ENCODE peak calls at places on chromosomes 1 and 21, in four cellular contexts. P is A549, U is IMR-90, T is H1. Z is an unnamed sample.

GRCh38 chr21:32494946-32495703 is 82.6 kb downstream of the EVA1C start:
- DNase-seq in P (no peak), U (peak; percentile 79), T (no peak), Z (no peak)

GRCh38 chr21:34336245-34336644 is 27.6 kb upstream of the KCNE2 start:
- DNase-seq in P (no peak), U (no peak), T (no peak), Z (no peak)

GRCh38 chr1:111422546-111423391 is 4.8 kb downstream of the OVGP1 start:
- DNase-seq in P (no peak), U (peak; percentile 11), T (no peak), Z (no peak)

GRCh38 chr21:35609263-35609662 is 451.1 kb downstream of the SETD4 start:
- DNase-seq in P (no peak), U (no peak), T (no peak), Z (no peak)

GRCh38 chr1:68484618-68485017 is 12.3 kb downstream of the DEPDC1 start:
- DNase-seq in P (no peak), U (no peak), T (no peak), Z (no peak)

GRCh38 chr1:239125027-239125426 is 261.3 kb upstream of the CHRM3 start:
- DNase-seq in P (no peak), U (no peak), T (peak; percentile 23), Z (no peak)

GRCh38 chr21:42638266-42638863 is 15.1 kb upstream of the PDE9A start:
- DNase-seq in P (no peak), U (no peak), T (no peak), Z (no peak)

GRCh38 chr1:9798236-9799130 is 25.3 kb downstream of the CLSTN1 start:
- DNase-seq in P (no peak), U (peak; percentile 18), T (no peak), Z (no peak)

GRCh38 chr1:184892116-184892515 is 82.2 kb downstream of the NIBAN1 start:
- DNase-seq in P (no peak), U (peak; percentile 27), T (no peak), Z (no peak)

GRCh38 chr21:37914211-37914900 is 1.9 kb downstream of the KCNJ6 start:
- DNase-seq in P (no peak), U (peak; percentile 22), T (no peak), Z (no peak)

GRCh38 chr1:117740461-117740860 is 134.6 kb downstream of the TENT5C start:
- DNase-seq in P (no peak), U (no peak), T (no peak), Z (no peak)

GRCh38 chr1:200362421-200362820 is 47.4 kb downstream of the ZNF281 start:
- DNase-seq in P (no peak), U (no peak), T (no peak), Z (no peak)

GRCh38 chr1:244112046-244112445 is 61.0 kb downstream of the ZBTB18 start:
- DNase-seq in P (no peak), U (no peak), T (no peak), Z (no peak)

GRCh38 chr1:94623560-94624148 is 82.1 kb upstream of the F3 start:
- DNase-seq in P (no peak), U (no peak), T (no peak), Z (no peak)

GRCh38 chr1:3265800-3266485 is 188.5 kb upstream of the ARHGEF16 start:
- DNase-seq in P (no peak), U (no peak), T (no peak), Z (no peak)

GRCh38 chr1:204630460-204630905 is 55.1 kb downstream of the LRRN2 start:
- DNase-seq in P (no peak), U (no peak), T (no peak), Z (no peak)

GRCh38 chr1:75861831-75862230 is 65.1 kb downstream of the MSH4 start:
- DNase-seq in P (no peak), U (no peak), T (no peak), Z (no peak)

GRCh38 chr1:228353601-228354371 is 52.8 kb downstream of the TRIM11 start:
- DNase-seq in P (no peak), U (no peak), T (no peak), Z (no peak)

GRCh38 chr1:66628951-66629350 is 95.0 kb downstream of the SGIP1 start:
- DNase-seq in P (no peak), U (no peak), T (no peak), Z (no peak)

GRCh38 chr1:155893389-155894142 is 17.6 kb downstream of the RIT1 start:
- DNase-seq in P (peak; percentile 70), U (peak; percentile 91), T (no peak), Z (peak; percentile 27)

GRCh38 chr1:201511925-201512539 is 5.1 kb upstream of the CSRP1 start:
- DNase-seq in P (no peak), U (no peak), T (no peak), Z (no peak)

GRCh38 chr1:213977486-213977842 is 10.3 kb upstream of the PROX1 start:
- DNase-seq in P (no peak), U (no peak), T (no peak), Z (no peak)

GRCh38 chr1:189237008-189237407 is 1240.7 kb downstream of the BRINP3 start:
- DNase-seq in P (no peak), U (no peak), T (no peak), Z (no peak)

GRCh38 chr1:1124786-1125642 is 9.1 kb upstream of the C1orf159 start:
- DNase-seq in P (no peak), U (no peak), T (no peak), Z (no peak)

GRCh38 chr1:203072911-203073310 is 12.9 kb downstream of the MYOG start:
- DNase-seq in P (no peak), U (peak; percentile 4), T (no peak), Z (no peak)

GRCh38 chr1:156480411-156481192 is 20.0 kb downstream of the MEF2D start:
- DNase-seq in P (peak; percentile 83), U (peak; percentile 50), T (no peak), Z (no peak)

GRCh38 chr1:156176610-156177210 is 17.2 kb upstream of the SLC25A44 start:
- DNase-seq in P (no peak), U (no peak), T (no peak), Z (no peak)

GRCh38 chr21:29943885-29944284 is 4.1 kb upstream of the GRIK1 start:
- DNase-seq in P (no peak), U (no peak), T (no peak), Z (no peak)

GRCh38 chr1:84146375-84147032 is 2.4 kb downstream of the PRKACB start:
- DNase-seq in P (no peak), U (peak; percentile 78), T (no peak), Z (peak; percentile 66)

GRCh38 chr1:217977943-217978342 is 307.1 kb upstream of the RRP15 start:
- DNase-seq in P (no peak), U (no peak), T (no peak), Z (no peak)

GRCh38 chr1:109240158-109241152 is 8.9 kb upstream of the CELSR2 start:
- DNase-seq in P (no peak), U (peak; percentile 71), T (no peak), Z (no peak)

GRCh38 chr1:234956821-234957329 is 171.8 kb downstream of the TOMM20 start:
- DNase-seq in P (no peak), U (no peak), T (no peak), Z (no peak)

GRCh38 chr1:9437931-9438330 is 101.3 kb upstream of the SLC25A33 start:
- DNase-seq in P (no peak), U (peak; percentile 53), T (no peak), Z (no peak)

GRCh38 chr21:31911138-31911907 is 38.5 kb downstream of the HUNK start:
- DNase-seq in P (no peak), U (peak; percentile 86), T (no peak), Z (no peak)

GRCh38 chr1:226446058-226446457 is 38.2 kb upstream of the PARP1 start:
- DNase-seq in P (no peak), U (no peak), T (no peak), Z (no peak)

GRCh38 chr1:228075801-228076271 is 6.7 kb upstream of the ARF1 start:
- DNase-seq in P (no peak), U (no peak), T (no peak), Z (no peak)

GRCh38 chr1:48749068-48749467 is 27.6 kb downstream of the BEND5 start:
- DNase-seq in P (no peak), U (no peak), T (no peak), Z (no peak)

GRCh38 chr1:48753293-48753692 is 23.4 kb downstream of the BEND5 start:
- DNase-seq in P (no peak), U (no peak), T (no peak), Z (no peak)

GRCh38 chr1:48750089-48750488 is 26.6 kb downstream of the BEND5 start:
- DNase-seq in P (no peak), U (no peak), T (no peak), Z (no peak)
- TF ChIP-seq RAD21 in P (no peak), U (no peak), T (no peak), Z (no peak)

DNA sequence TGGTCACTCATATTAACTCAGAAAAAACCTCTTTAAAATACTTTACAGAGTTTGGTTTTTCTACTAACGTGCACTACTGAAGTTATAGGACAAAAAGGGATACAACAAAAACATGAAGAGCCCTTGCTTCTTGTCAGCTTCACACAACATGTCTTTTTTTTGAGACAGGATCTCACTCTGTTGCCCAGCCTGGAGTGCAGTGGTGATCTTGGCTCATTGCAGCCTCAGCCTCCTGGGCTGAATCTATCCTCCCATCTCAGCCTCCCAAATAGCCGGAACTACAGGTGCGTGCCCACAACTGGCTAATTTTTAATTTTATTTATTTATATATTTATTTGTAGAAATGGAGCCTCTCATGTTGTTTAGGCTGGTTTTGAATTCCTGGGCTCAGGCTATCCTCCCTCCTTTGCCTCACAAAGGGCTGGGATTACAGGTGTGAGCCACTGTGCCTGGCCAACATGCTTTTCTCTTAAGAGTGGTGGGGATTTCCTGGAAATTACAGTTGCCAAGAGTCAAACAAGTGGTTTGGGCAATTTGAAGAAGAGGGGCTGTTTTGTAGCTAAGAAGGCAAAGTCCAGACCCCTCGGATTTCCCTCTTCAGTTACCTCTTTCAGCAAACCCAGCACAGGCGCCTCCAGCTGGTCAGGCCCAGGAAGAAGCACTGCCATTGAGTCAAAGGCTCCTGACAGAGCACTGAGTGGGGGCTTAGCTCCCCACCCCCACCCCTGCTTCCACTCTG is 6.4 kb upstream of the SMPDL3B start:
- DNase-seq in P (no peak), U (no peak), T (no peak), Z (no peak)
- TF ChIP-seq CTCF in P (no peak), U (no peak), T (peak; percentile 39), Z (peak; percentile 16)

GRCh38 chr1:99644302-99645004 is 1.5 kb upstream of the PALMD start:
- DNase-seq in P (no peak), U (no peak), T (no peak), Z (no peak)

GRCh38 chr1:99643021-99643779 is 2.7 kb upstream of the PALMD start:
- DNase-seq in P (no peak), U (peak; percentile 30), T (no peak), Z (no peak)

GRCh38 chr1:99646885-99647284 is 972 bp downstream of the PALMD start:
- DNase-seq in P (no peak), U (no peak), T (no peak), Z (no peak)

GRCh38 chr1:99645699-99646531 is at the start of gene PALMD:
- DNase-seq in P (peak; percentile 3), U (peak; percentile 15), T (no peak), Z (no peak)

DNA sequence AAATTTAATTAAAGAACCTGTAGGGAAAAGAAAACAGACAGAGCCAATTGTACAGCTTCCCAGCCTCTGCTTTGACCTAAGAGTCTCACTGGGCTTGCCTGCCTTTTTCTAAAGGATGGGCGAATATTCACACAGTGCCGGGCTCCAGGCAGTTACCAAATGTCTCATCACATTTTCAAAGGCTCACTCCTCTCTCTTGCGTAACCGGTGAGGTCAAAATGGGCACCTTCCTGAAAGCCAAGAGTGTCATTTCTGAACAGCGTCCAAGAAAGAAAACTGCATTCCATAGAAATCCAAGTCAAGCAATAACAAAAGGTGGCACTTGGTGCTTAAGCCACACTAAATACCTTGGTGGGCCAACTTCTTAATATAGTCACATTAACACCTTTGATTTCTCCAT is 714 bp upstream of the PALMD start:
- DNase-seq in P (peak; percentile 10), U (peak; percentile 30), T (no peak), Z (no peak)
- TF ChIP-seq RAD21 in P (no peak), U (no peak), T (no peak), Z (no peak)

GRCh38 chr1:26787706-26788514 is at the start of gene PIGV:
- DNase-seq in P (peak; percentile 76), U (peak; percentile 75), T (no peak), Z (peak; percentile 55)
- TF ChIP-seq CTCF in P (no peak), U (no peak), T (no peak), Z (no peak)

Z was measured in HCT116.